ENCODE peak calls at places on chromosome 21, in four cellular contexts. Y, K, R and J are unnamed samples.

GRCh38 chr21:33492571-33492970 is 1.1 kb upstream of the DNAJC28 start:
- DNase-seq in Y (no peak), K (peak; percentile 73), R (no peak), J (no peak)

GRCh38 chr21:26954591-26955214 is 12.2 kb downstream of the ADAMTS5 start:
- DNase-seq in R (no peak), Y (no peak), K (no peak), J (no peak)

GRCh38 chr21:33127154-33127893 is 57.4 kb downstream of the OLIG1 start:
- DNase-seq in R (peak; percentile 65), Y (peak; percentile 80), K (peak; percentile 58), J (peak; percentile 53)

GRCh38 chr21:42003051-42003461 is 7.1 kb downstream of the ZBTB21 start:
- DNase-seq in R (no peak), K (no peak), Y (peak; percentile 26), J (no peak)

GRCh38 chr21:46641656-46642055 is 6.2 kb downstream of the PRMT2 start:
- DNase-seq in R (no peak), K (no peak), Y (no peak), J (no peak)

GRCh38 chr21:31222142-31222541 is 121.9 kb downstream of the TIAM1 start:
- DNase-seq in Y (no peak), R (no peak), K (peak; percentile 48), J (no peak)

GRCh38 chr21:46213620-46214286 is 14.8 kb downstream of the LSS start:
- DNase-seq in Y (no peak), K (no peak), R (no peak), J (no peak)

GRCh38 chr21:28761709-28762356 is 230.8 kb downstream of the LTN1 start:
- DNase-seq in Y (no peak), R (no peak), K (no peak), J (no peak)

GRCh38 chr21:42337830-42338729 is 12.7 kb downstream of the TFF2 start:
- DNase-seq in Y (peak; percentile 58), K (peak; percentile 84), R (peak; percentile 69), J (peak; percentile 71)

GRCh38 chr21:22855581-22855980 is 1857.4 kb downstream of the NCAM2 start:
- DNase-seq in K (peak; percentile 53), Y (no peak), R (no peak), J (no peak)

GRCh38 chr21:32426592-32427051 is 14.1 kb downstream of the EVA1C start:
- DNase-seq in Y (no peak), K (peak; percentile 36), R (no peak), J (no peak)

GRCh38 chr21:36686955-36687354 is 12.0 kb upstream of the SIM2 start:
- DNase-seq in R (no peak), Y (no peak), K (no peak), J (no peak)

GRCh38 chr21:42460391-42461184 is 35.4 kb downstream of the RSPH1 start:
- DNase-seq in Y (no peak), K (no peak), R (peak; percentile 95), J (no peak)

GRCh38 chr21:29462475-29462874 is 163.8 kb downstream of the BACH1 start:
- DNase-seq in Y (no peak), R (no peak), K (no peak), J (no peak)

GRCh38 chr21:32726742-32727477 is 903 bp downstream of the SYNJ1 start:
- DNase-seq in Y (peak; percentile 24), K (peak; percentile 30), R (peak; percentile 21), J (no peak)

GRCh38 chr21:29205988-29206387 is 75.5 kb downstream of the MAP3K7CL start:
- DNase-seq in Y (no peak), R (no peak), K (no peak), J (no peak)

GRCh38 chr21:46455575-46456385 is 2.9 kb upstream of the DIP2A start:
- DNase-seq in Y (peak; percentile 35), R (no peak), K (peak; percentile 82), J (no peak)

GRCh38 chr21:29133241-29133640 is 2.8 kb downstream of the MAP3K7CL start:
- DNase-seq in K (peak; percentile 22), R (no peak), Y (no peak), J (no peak)

GRCh38 chr21:42012344-42012743 is 2.2 kb upstream of the ZBTB21 start:
- DNase-seq in K (no peak), R (no peak), Y (no peak), J (no peak)

GRCh38 chr21:41071410-41071809 is 96.5 kb upstream of the BACE2 start:
- DNase-seq in R (peak; percentile 2), Y (no peak), K (no peak), J (no peak)

GRCh38 chr21:33403128-33403785 is at the start of gene IFNGR2:
- DNase-seq in K (peak; percentile 41), R (peak; percentile 68), Y (peak; percentile 22), J (no peak)

GRCh38 chr21:31236528-31236927 is 107.5 kb downstream of the TIAM1 start:
- DNase-seq in Y (no peak), K (peak; percentile 8), R (no peak), J (no peak)

GRCh38 chr21:40841524-40842196 is 5.3 kb downstream of the DSCAM start:
- DNase-seq in Y (peak; percentile 72), R (no peak), K (peak; percentile 79), J (no peak)

GRCh38 chr21:46079357-46080170 is 18.3 kb upstream of the COL6A2 start:
- DNase-seq in R (no peak), K (no peak), Y (no peak), J (no peak)

GRCh38 chr21:38798481-38798882 is 7.2 kb upstream of the ETS2 start:
- DNase-seq in Y (no peak), K (peak; percentile 97), R (no peak), J (no peak)

GRCh38 chr21:33403786-33404571 is 766 bp downstream of the IFNGR2 start:
- DNase-seq in R (peak; percentile 72), K (peak; percentile 38), Y (peak; percentile 62), J (no peak)

GRCh38 chr21:16020878-16021277 is 291.1 kb downstream of the USP25 start:
- DNase-seq in K (no peak), Y (no peak), R (no peak), J (no peak)

GRCh38 chr21:39111928-39112327 is 71.3 kb downstream of the PSMG1 start:
- DNase-seq in K (no peak), R (no peak), Y (no peak), J (no peak)

GRCh38 chr21:21247441-21247840 is 249.2 kb downstream of the NCAM2 start:
- DNase-seq in R (no peak), K (no peak), Y (no peak), J (no peak)

GRCh38 chr21:43623588-43623987 is 35.7 kb downstream of the HSF2BP start:
- DNase-seq in Y (no peak), R (no peak), K (no peak), J (no peak)

GRCh38 chr21:43618940-43619339 is 40.3 kb downstream of the HSF2BP start:
- DNase-seq in Y (no peak), K (no peak), R (no peak), J (no peak)

GRCh38 chr21:43619344-43619743 is 39.9 kb downstream of the HSF2BP start:
- DNase-seq in Y (no peak), K (no peak), R (no peak), J (no peak)

GRCh38 chr21:43622796-43623195 is 36.5 kb downstream of the HSF2BP start:
- DNase-seq in K (peak; percentile 81), Y (no peak), R (no peak), J (no peak)

GRCh38 chr21:43619856-43620255 is 39.4 kb downstream of the HSF2BP start:
- DNase-seq in R (peak; percentile 11), Y (no peak), K (no peak), J (no peak)
- TF ChIP-seq CTCF in R (peak; percentile 50), Y (no peak), K (peak; percentile 41), J (no peak)

GRCh38 chr21:45010860-45011259 is 63.5 kb upstream of the ADARB1 start:
- DNase-seq in R (no peak), K (no peak), Y (no peak), J (no peak)

GRCh38 chr21:45013271-45013841 is 61.0 kb upstream of the ADARB1 start:
- DNase-seq in Y (no peak), K (no peak), R (no peak), J (no peak)

GRCh38 chr21:45011911-45012660 is 62.3 kb upstream of the ADARB1 start:
- DNase-seq in Y (no peak), K (peak; percentile 92), R (no peak), J (no peak)

GRCh38 chr21:45011426-45011825 is 63.0 kb upstream of the ADARB1 start:
- DNase-seq in Y (no peak), R (no peak), K (no peak), J (no peak)

DNA sequence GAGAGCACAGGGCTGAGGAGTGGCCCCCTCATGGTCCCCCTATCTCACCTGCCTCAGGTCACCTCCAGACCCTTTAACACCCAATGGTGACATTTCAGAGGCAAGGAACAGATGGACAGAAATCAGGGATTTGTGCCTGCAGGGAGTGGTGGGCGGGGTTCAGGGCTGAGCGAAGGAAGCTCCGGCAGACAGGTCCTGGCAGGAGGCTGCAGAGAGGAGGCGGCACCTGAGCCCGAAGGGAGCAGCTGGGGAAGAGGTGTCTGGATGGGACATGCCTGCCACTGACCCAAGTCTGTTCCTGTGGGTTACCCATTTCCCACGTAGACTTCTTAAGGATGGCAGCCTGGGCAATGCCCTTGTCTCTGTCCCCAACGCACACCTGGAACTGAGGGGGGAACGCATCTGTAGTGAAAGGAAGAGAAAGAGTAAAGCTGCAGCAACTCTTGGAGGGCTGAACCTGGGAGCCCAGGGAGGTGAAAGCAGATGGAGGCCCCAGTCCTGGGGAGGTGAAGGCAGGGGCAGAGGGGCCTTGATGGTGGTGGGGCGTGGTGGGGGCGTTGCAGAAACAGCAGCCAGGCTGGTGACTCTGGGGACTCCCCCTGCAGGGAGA is 61.6 kb upstream of the ADARB1 start:
- DNase-seq in K (peak; percentile 89), R (no peak), Y (no peak), J (no peak)
- TF ChIP-seq CTCF in K (no peak), R (no peak), Y (no peak), J (no peak)

GRCh38 chr21:35398366-35398982 is 349.4 kb upstream of the RUNX1 start:
- DNase-seq in R (no peak), Y (no peak), K (no peak), J (no peak)

GRCh38 chr21:35401476-35401875 is 352.4 kb upstream of the RUNX1 start:
- DNase-seq in R (no peak), Y (no peak), K (no peak), J (no peak)

GRCh38 chr21:35399706-35400105 is 350.6 kb upstream of the RUNX1 start:
- DNase-seq in Y (no peak), R (peak; percentile 12), K (no peak), J (no peak)

GRCh38 chr21:35399002-35399401 is 349.9 kb upstream of the RUNX1 start:
- DNase-seq in Y (no peak), R (no peak), K (no peak), J (no peak)

DNA sequence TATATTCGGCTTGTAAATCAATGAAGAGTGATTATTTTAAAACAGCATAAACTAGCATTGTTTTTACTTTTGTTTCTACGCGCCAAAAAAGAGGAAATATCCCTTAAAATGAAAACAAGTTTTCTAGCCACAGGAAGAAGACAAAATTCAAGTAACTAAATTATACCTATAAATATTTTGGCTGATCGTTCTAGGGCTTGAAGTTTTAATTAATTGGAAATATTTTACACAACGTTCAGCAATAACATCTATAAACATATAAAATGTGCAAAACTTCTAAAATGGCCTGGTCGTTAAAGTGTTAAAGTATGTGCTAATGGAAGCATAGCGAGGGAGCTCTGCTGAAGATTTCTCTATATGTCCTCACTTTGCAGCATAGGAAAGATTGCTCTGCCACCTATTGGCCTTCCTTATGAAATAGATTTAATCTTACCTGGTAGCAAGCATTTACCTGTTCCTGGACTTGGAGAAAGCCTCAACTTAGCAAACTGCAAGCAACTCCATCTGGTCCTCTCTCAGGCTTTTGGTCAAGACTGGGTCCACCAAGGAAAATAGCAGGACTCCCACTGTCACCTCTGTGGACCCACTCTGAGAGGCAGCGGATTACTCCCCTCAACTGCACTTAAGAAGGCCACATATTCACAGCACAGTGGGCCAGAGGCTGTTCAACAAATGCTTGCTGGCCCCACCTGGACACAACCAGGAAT is 351.3 kb upstream of the RUNX1 start:
- DNase-seq in R (peak; percentile 86), Y (no peak), K (peak; percentile 88), J (peak; percentile 15)
- TF ChIP-seq CTCF in R (peak; percentile 95), Y (peak; percentile 31), K (peak; percentile 69), J (peak; percentile 62)

GRCh38 chr21:17931080-17931479 is 111.9 kb upstream of the C21orf91 start:
- DNase-seq in Y (no peak), R (peak; percentile 72), K (no peak), J (no peak)
- TF ChIP-seq CTCF in Y (no peak), R (peak; percentile 91), K (peak; percentile 28), J (peak; percentile 26)